ENCODE peak calls at places on chromosomes 5 and 9, in four cellular contexts. N is activated CD4-positive, CD25-positive, alpha-beta regulatory T cell treated with anti-CD3 and anti-CD28 coated beads, Interleukin-2, amount 50 U/mL, for 72 hours; X is aorta; S is BJ. C is an unnamed sample.

GRCh38 chr9:122004589-122004988 is 88.5 kb downstream of the TTLL11 start:
- DNase-seq in N (no peak), X (no peak), S (no peak), C (no peak)

GRCh38 chr5:75603421-75603820 is 7.8 kb upstream of the ANKDD1B start:
- DNase-seq in N (no peak), X (no peak), S (peak; percentile 9), C (no peak)

GRCh38 chr9:34513567-34514214 is 9.1 kb downstream of the ENHO start:
- DNase-seq in N (no peak), X (no peak), S (no peak), C (no peak)

GRCh38 chr5:111143910-111144309 is 51.8 kb downstream of the WDR36 start:
- DNase-seq in N (no peak), X (peak; percentile 72), S (peak; percentile 17), C (no peak)

GRCh38 chr5:121968910-121969607 is 7.3 kb downstream of the SRFBP1 start:
- DNase-seq in N (no peak), X (peak; percentile 31), S (peak; percentile 97), C (no peak)

GRCh38 chr9:87676976-87677775 is 48.7 kb upstream of the CTSL start:
- DNase-seq in N (no peak), X (peak; percentile 77), S (no peak), C (no peak)

GRCh38 chr5:33854733-33855151 is 37.0 kb downstream of the ADAMTS12 start:
- DNase-seq in N (no peak), X (no peak), S (no peak), C (no peak)

GRCh38 chr5:169785731-169786130 is 148.7 kb downstream of the DOCK2 start:
- DNase-seq in N (no peak), X (no peak), S (no peak), C (no peak)

GRCh38 chr9:123424552-123425225 is 68.7 kb downstream of the CRB2 start:
- DNase-seq in N (no peak), X (no peak), S (no peak), C (no peak)

GRCh38 chr9:133149130-133150015 is 14.3 kb downstream of the GBGT1 start:
- DNase-seq in N (peak; percentile 87), X (peak; percentile 93), S (peak; percentile 52), C (peak; percentile 96)

GRCh38 chr5:41921874-41922273 is 3.2 kb upstream of the FBXO4 start:
- DNase-seq in N (no peak), X (no peak), S (no peak), C (no peak)

GRCh38 chr9:130112244-130113151 is 58.8 kb downstream of the GPR107 start:
- DNase-seq in N (no peak), X (no peak), S (no peak), C (no peak)

C was measured in left lung.